ENCODE peak calls at places on chromosomes 1 and 21, in four cellular contexts. B is AG04450, K is BJ, F is left ventricle myocardium inferior. U is an unnamed sample. For H3K27me3, the result is how much of the 10 kb centered on the place peaks cover.

GRCh38 chr1:225737179-225737578 is 40.4 kb upstream of the SRP9 start:
- DNase-seq in B (no peak), K (no peak), F (no peak), U (no peak)

GRCh38 chr1:71414229-71414628 is 333.4 kb upstream of the ZRANB2 start:
- DNase-seq in B (no peak), K (no peak), F (no peak), U (no peak)

GRCh38 chr1:77950873-77951272 is 28.0 kb downstream of the FUBP1 start:
- DNase-seq in B (no peak), K (no peak), F (no peak), U (no peak)

GRCh38 chr1:174689524-174689923 is 241.8 kb downstream of the GPR52 start:
- DNase-seq in B (no peak), K (no peak), F (no peak), U (no peak)

GRCh38 chr1:115929846-115930245 is 46.5 kb upstream of the SLC22A15 start:
- DNase-seq in B (no peak), K (peak), F (no peak), U (no peak)

GRCh38 chr1:60679976-60680375 is 402.4 kb upstream of the NFIA start:
- DNase-seq in B (no peak), K (no peak), F (no peak), U (no peak)

GRCh38 chr1:68198752-68199151 is 33.6 kb downstream of the WLS start:
- DNase-seq in B (no peak), K (no peak), F (no peak), U (no peak)

GRCh38 chr1:186740324-186740723 is 60.1 kb upstream of the PTGS2 start:
- DNase-seq in B (no peak), K (no peak), F (no peak), U (no peak)

GRCh38 chr1:27119270-27119618 is 35.7 kb downstream of the SLC9A1 start:
- DNase-seq in B (no peak), K (no peak), F (no peak), U (no peak)

GRCh38 chr1:10909697-10910489 is 102.6 kb upstream of the TARDBP start:
- DNase-seq in B (no peak), K (no peak), F (peak), U (peak)

GRCh38 chr1:171346866-171347265 is 32.9 kb downstream of the FMO4 start:
- DNase-seq in B (no peak), K (no peak), F (no peak), U (no peak)

GRCh38 chr21:38511662-38512243 is 13.5 kb upstream of the ERG start:
- DNase-seq in B (no peak), K (no peak), F (no peak), U (no peak)
- TF ChIP-seq CTCF in B (no peak), K (no peak), F (no peak), U (no peak)

DNA sequence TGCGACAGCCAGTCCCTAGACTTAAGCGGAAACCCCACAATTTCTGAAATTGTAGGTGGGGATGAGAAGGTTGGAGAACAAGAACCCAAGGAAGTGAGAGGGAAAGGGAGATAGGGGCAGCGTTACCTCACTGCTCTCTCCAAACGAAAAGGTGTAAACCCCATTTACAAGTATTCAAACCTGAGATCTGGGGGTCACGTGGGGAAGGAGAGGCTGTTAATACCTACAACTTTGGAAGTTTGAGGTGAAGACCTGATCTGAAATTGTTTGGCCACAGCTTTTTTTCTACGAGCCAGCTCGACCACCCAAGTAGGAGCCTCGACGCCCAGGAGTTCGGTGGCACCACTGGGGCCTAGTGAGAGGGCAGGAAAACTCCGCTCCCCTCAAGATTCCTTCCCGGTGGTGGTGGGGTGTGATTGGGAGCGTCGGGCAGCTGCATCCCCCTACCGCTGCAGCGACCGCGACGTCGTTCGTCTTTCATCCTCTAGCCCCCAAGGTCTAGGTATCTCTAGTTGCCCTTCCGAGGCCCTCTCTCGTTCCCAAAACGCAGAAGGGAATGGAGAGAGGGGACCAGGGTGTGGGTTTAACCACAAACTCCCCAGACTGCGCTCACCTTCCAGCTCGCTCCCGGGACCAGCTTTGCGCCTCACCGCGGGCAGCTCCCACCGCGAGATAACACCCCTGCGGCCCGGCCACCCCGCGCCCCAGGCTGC is 907 bp downstream of the PTPN14 start:
- DNase-seq in B (no peak), K (no peak), F (no peak), U (no peak)
- H3K4me3 ChIP-seq in B (peak), K (peak), F (peak), U (peak)

DNA sequence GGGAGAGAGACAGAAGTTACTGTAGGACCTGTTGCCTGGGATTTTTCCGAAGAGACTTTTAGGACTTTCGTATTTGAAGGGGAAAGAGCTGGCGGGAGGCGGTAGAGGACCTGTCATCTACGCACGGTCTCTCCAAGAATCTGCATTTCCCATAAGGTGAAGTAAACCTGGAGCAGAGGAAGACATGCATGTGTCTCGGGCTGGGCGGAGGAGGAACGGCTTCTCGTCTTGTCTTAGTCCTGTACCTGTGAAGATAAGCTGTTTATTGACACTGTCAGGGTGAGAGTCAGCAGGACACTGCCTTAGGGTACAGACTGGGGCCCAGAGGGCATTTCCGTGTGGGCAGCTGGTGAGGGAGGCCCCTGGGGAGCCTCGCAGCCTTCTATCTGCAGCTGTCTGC is 123.4 kb upstream of the COL6A1 start:
- DNase-seq in B (no peak), K (no peak), F (no peak), U (no peak)
- H3K27me3 ChIP-seq in B (under half), K (under half), F (under half), U (under half)

DNA sequence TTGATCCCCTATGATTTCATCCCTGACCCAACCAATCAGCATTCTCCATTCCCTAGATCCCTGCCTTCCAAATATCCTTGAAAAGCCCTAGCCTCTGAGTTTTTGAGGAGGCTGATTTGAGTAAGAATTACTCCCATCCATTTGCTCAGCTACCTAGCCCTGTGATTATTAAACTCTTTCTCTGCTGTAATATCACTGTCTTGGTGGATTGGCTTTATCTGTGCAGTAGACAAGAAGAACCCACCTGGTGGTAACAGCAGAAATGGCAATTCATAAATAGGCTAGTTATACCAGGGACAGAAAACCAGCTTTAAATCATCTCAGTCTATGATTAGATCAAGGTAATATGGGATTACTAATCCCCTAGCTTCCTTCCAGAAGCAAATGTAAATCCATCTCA is 13.0 kb downstream of the IL20 start:
- DNase-seq in B (no peak), K (no peak), F (no peak), U (no peak)
- TF ChIP-seq CTCF in B (no peak), K (no peak), F (no peak), U (no peak)

GRCh38 chr1:110579460-110579859 is 26.7 kb downstream of the KCNA2 start:
- DNase-seq in B (no peak), K (no peak), F (no peak), U (no peak)

GRCh38 chr1:110572751-110573150 is 33.4 kb downstream of the KCNA2 start:
- DNase-seq in B (no peak), K (no peak), F (no peak), U (no peak)

GRCh38 chr1:110581637-110582036 is 24.5 kb downstream of the KCNA2 start:
- DNase-seq in B (no peak), K (no peak), F (no peak), U (no peak)

GRCh38 chr1:110580244-110580643 is 25.9 kb downstream of the KCNA2 start:
- DNase-seq in B (no peak), K (no peak), F (no peak), U (no peak)

DNA sequence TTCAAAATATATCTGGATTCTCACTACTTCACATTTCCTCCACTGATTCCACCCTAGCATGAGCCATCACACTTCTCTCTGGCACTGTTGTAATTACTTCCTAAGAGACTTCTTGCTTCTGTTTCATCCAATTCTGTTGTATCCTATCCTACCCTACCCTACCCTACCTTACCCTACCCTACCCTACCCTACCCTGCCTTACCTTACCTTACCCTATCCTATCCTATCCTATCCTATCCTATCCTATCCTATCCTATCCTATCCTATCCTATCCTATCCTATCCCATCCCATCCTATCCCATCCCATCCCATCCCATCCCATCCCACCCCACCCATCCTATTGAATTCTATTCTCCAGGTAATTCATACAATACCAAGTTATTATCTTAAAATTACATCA is 29.7 kb downstream of the KCNA2 start:
- DNase-seq in B (no peak), K (no peak), F (no peak), U (no peak)
- H3K4me3 ChIP-seq in B (no peak), K (no peak), F (no peak), U (no peak)

GRCh38 chr1:29279896-29280779 is 43.8 kb downstream of the PTPRU start:
- DNase-seq in B (no peak), K (no peak), F (no peak), U (no peak)

GRCh38 chr1:29282924-29283803 is 46.8 kb downstream of the PTPRU start:
- DNase-seq in B (no peak), K (no peak), F (no peak), U (peak)

GRCh38 chr1:29280780-29281131 is 44.4 kb downstream of the PTPRU start:
- DNase-seq in B (no peak), K (no peak), F (no peak), U (no peak)

GRCh38 chr1:29282135-29282923 is 46.0 kb downstream of the PTPRU start:
- DNase-seq in B (no peak), K (no peak), F (no peak), U (no peak)

GRCh38 chr1:29281531-29281930 is 45.2 kb downstream of the PTPRU start:
- DNase-seq in B (no peak), K (no peak), F (no peak), U (no peak)
- H3K27me3 ChIP-seq in B (under half), K (under half), F (under half), U (under half)

DNA sequence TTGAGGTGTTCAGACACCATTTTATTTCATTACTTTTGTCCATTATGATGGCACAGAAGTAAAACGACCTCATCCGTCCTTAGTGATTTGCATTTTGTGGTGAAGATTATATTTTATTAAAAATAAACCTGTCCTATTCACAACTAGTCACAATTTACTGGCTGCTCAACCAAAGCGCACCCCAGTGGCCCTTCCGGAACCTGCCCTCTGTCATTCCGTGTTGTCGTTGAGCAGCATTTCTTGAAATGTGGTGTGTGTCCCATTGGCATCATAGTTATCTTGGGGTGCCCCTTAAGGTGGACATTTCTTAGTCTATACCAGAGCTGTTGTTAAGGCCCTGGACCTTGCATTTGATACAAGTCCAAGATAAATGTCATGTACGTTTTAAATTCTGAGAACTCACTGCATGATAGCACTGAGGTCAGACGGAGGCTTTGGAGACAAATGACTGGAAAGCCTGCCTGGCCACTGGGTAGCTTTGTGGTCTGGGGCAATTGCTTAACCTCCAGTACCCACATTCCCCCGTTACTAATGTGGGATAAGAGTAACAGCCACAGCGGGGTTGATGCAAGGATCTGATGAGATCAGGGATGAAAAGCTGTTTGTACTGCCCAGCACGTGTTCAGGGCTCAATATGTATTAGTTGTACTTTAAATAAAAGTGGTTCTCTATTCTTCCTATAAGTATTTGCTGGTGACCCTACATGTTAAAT is 36.2 kb downstream of the BACH1 start:
- DNase-seq in B (no peak), K (no peak), F (no peak), U (no peak)
- TF ChIP-seq CTCF in B (no peak), K (no peak), F (no peak), U (no peak)